ENCODE peak calls at places on chromosomes 13 and 19, in nine cellular contexts. Z, G, N, V, W, E, O, H and U are unnamed samples.

GRCh38 chr13:107847406-107847805 is 367.9 kb downstream of the LIG4 start:
- DNase-seq in Z (no peak), G (no peak), H (no peak), O (no peak), V (no peak), N (no peak), E (no peak), W (no peak), U (no peak)

GRCh38 chr19:50002386-50002960 is 22.7 kb downstream of the VRK3 start:
- DNase-seq in W (no peak), N (no peak), G (no peak), E (peak; percentile 21), H (no peak), Z (no peak), V (no peak), O (no peak), U (no peak)

GRCh38 chr13:40070357-40070756 is 414.9 kb downstream of the COG6 start:
- DNase-seq in H (no peak), G (no peak), W (no peak), Z (no peak), V (no peak), E (no peak), O (no peak), N (no peak), U (no peak)

GRCh38 chr13:43905435-43906031 is 25.8 kb downstream of the LACC1 start:
- DNase-seq in W (no peak), N (no peak), O (peak; percentile 82), Z (peak; percentile 63), V (peak; percentile 63), E (peak; percentile 85), G (peak; percentile 67), H (no peak), U (no peak)

GRCh38 chr19:37691881-37692504 is 27.6 kb downstream of the ZNF607 start:
- DNase-seq in N (peak; percentile 57), V (peak; percentile 81), H (peak; percentile 76), E (peak; percentile 89), W (no peak), Z (no peak), G (peak; percentile 84), O (peak; percentile 86), U (peak; percentile 93)

GRCh38 chr19:32349724-32350475 is 4.5 kb downstream of the ZNF507 start:
- DNase-seq in N (no peak), W (no peak), G (no peak), O (no peak), V (no peak), H (no peak), E (no peak), Z (no peak), U (no peak)

GRCh38 chr13:32824671-32825070 is 191.6 kb upstream of the KL start:
- DNase-seq in N (no peak), G (no peak), W (no peak), V (no peak), O (peak; percentile 85), H (no peak), E (no peak), Z (peak; percentile 92), U (no peak)

GRCh38 chr13:109998808-109999528 is 212.6 kb upstream of the IRS2 start:
- DNase-seq in O (peak; percentile 73), H (no peak), N (no peak), W (no peak), E (peak; percentile 5), Z (peak; percentile 85), V (no peak), G (no peak), U (no peak)

GRCh38 chr13:75465236-75465635 is 16.7 kb downstream of the TBC1D4 start:
- DNase-seq in E (no peak), Z (no peak), O (no peak), H (no peak), N (no peak), V (no peak), W (no peak), G (no peak), U (no peak)

GRCh38 chr13:64457976-64458375 is 2772.2 kb downstream of the PCDH9 start:
- DNase-seq in W (no peak), V (no peak), E (no peak), G (no peak), H (no peak), N (no peak), O (peak; percentile 23), Z (no peak), U (no peak)